ENCODE peak calls at places on chromosome 5, in eight cellular contexts. Y is pancreas, O is tibial artery, A is MM.1S, R is hepatocyte, V is H1, F is HCT116, J is suprapubic skin. C is an unnamed sample.
A peak's percentile ranks its signal among the peaks of the same experiment; 100 is the strongest.

GRCh38 chr5:6399978-6400910 is 21.9 kb upstream of the MED10 start:
- DNase-seq in O (no peak), A (no peak), R (no peak), F (no peak), J (no peak), V (no peak), Y (no peak), C (peak; percentile 78)

GRCh38 chr5:159441441-159441840 is 111.2 kb upstream of the IL12B start:
- DNase-seq in F (peak; percentile 15), Y (no peak), O (no peak), J (no peak), V (peak; percentile 63), R (peak; percentile 34), A (peak; percentile 33), C (no peak)

GRCh38 chr5:143479394-143479793 is 75.9 kb upstream of the NR3C1 start:
- DNase-seq in V (no peak), F (no peak), Y (no peak), O (no peak), J (no peak), A (no peak), R (no peak), C (no peak)

GRCh38 chr5:143218563-143219170 is 184.8 kb downstream of the NR3C1 start:
- DNase-seq in O (no peak), F (no peak), A (no peak), R (no peak), V (no peak), J (no peak), Y (no peak), C (no peak)

GRCh38 chr5:132310141-132310834 is 16.1 kb downstream of the SLC22A4 start:
- DNase-seq in A (no peak), Y (no peak), O (no peak), J (no peak), F (no peak), R (no peak), V (no peak), C (no peak)

GRCh38 chr5:100182402-100182801 is 352.8 kb upstream of the FAM174A start:
- DNase-seq in A (no peak), R (no peak), Y (no peak), V (no peak), F (no peak), O (no peak), J (no peak), C (no peak)

GRCh38 chr5:131430794-131431193 is 166.9 kb downstream of the CDC42SE2 start:
- DNase-seq in R (no peak), F (no peak), Y (no peak), O (no peak), J (no peak), V (no peak), A (no peak), C (no peak)

GRCh38 chr5:143418140-143418866 is 14.8 kb upstream of the NR3C1 start:
- DNase-seq in R (peak; percentile 17), V (no peak), O (no peak), J (no peak), A (no peak), Y (no peak), F (no peak), C (no peak)

GRCh38 chr5:14054111-14054854 is 88.9 kb upstream of the TRIO start:
- DNase-seq in A (no peak), V (no peak), F (no peak), R (no peak), J (no peak), Y (no peak), O (no peak), C (no peak)

GRCh38 chr5:167381457-167381856 is 910.0 kb upstream of the WWC1 start:
- DNase-seq in R (no peak), A (no peak), V (no peak), F (no peak), O (no peak), Y (no peak), J (no peak), C (no peak)

GRCh38 chr5:110653231-110653970 is 73.1 kb downstream of the TMEM232 start:
- DNase-seq in A (no peak), Y (no peak), R (no peak), J (no peak), F (no peak), O (no peak), V (no peak), C (no peak)

GRCh38 chr5:87383216-87383615 is 29.5 kb downstream of the CCNH start:
- DNase-seq in J (no peak), F (no peak), O (no peak), V (no peak), A (no peak), Y (no peak), R (no peak), C (no peak)

GRCh38 chr5:104053057-104053666 is 490.6 kb upstream of the NUDT12 start:
- DNase-seq in V (no peak), A (peak; percentile 61), F (no peak), Y (no peak), J (no peak), R (no peak), O (no peak), C (no peak)

GRCh38 chr5:181190711-181191525 is 14.1 kb downstream of the TRIM7 start:
- DNase-seq in Y (peak; percentile 78), F (no peak), R (peak; percentile 77), J (peak; percentile 79), A (peak; percentile 65), O (peak; percentile 31), V (no peak), C (no peak)

GRCh38 chr5:20305463-20305862 is 317.5 kb upstream of the CDH18 start:
- DNase-seq in F (no peak), Y (no peak), R (no peak), A (no peak), O (no peak), J (no peak), V (no peak), C (no peak)

GRCh38 chr5:122311400-122311887 is 593 bp upstream of the SNCAIP start:
- DNase-seq in V (peak; percentile 69), Y (no peak), O (no peak), R (no peak), J (peak; percentile 56), A (no peak), F (no peak), C (no peak)

GRCh38 chr5:7850533-7851239 is at the start of gene CFAP90:
- DNase-seq in F (no peak), Y (peak; percentile 84), A (no peak), R (peak; percentile 89), V (peak; percentile 93), O (no peak), J (peak; percentile 68), C (no peak)

GRCh38 chr5:127008300-127008975 is 21.9 kb downstream of the MARCHF3 start:
- DNase-seq in F (no peak), R (no peak), Y (no peak), J (no peak), O (no peak), A (no peak), V (no peak), C (no peak)
- H3K4me1 ChIP-seq in F (no peaks in the 10 kb centered on the region), R (no peaks in the 10 kb centered on the region), Y (no peaks in the 10 kb centered on the region), J (peaks cover 8% of the 10 kb centered on the region), O (peaks cover 3% of the 10 kb centered on the region), A (peaks cover 10% of the 10 kb centered on the region), V (no peaks in the 10 kb centered on the region), C (no peaks in the 10 kb centered on the region)

DNA sequence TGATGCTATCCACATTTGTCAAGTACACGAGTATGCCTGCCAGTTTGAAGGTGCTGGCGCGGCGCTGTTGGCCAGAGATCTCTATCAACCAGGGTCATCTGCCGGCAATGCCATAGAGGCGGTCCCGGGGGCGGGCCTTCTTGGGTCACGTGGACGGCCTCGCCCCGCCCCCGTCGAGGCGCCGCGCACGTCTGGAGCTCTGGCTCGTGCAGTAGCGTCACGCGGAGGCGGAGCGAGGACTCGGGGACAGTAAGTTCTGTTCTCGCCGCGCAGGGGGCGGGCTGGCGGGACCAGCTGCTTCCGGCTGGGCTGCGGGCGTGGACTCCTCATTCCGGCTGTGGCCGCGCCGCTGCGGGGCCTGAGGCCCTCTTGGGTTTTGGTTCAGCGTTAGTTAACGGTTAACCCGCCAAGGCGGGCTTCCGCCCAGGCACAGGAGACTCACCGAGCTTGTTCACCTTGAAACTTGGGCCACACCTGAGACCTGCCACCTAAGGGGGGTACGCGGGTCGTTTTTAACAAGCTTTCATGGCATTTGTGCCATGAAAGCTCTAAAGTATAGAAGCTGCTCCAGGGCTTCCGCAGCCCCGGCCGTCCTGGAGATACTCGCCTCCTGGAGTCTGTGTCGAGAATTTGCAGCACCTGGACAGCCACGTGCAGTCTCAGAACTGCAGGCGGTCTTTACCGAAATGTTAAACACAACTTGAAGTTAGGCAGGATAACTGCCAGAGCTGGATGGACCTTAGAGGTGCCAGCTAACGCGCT is at the start of gene RFESD:
- DNase-seq in Y (peak; percentile 99), F (peak; percentile 91), O (peak; percentile 99), J (peak; percentile 99), A (peak; percentile 99), R (peak; percentile 99), V (peak; percentile 97), C (no peak)
- TF ChIP-seq CTCF in Y (no peak), F (no peak), O (peak; percentile 15), J (no peak), A (peak; percentile 20), R (peak; percentile 22), V (peak; percentile 9), C (no peak)

GRCh38 chr5:134549714-134550113 is 24.2 kb downstream of the JADE2 start:
- DNase-seq in O (no peak), J (no peak), A (no peak), V (no peak), Y (no peak), R (no peak), F (no peak), C (no peak)

GRCh38 chr5:134552301-134552700 is 26.8 kb downstream of the JADE2 start:
- DNase-seq in R (no peak), J (no peak), F (no peak), V (no peak), O (peak; percentile 81), A (no peak), Y (peak; percentile 73), C (no peak)

GRCh38 chr5:134551891-134552290 is 26.4 kb downstream of the JADE2 start:
- DNase-seq in V (no peak), Y (no peak), O (no peak), J (no peak), F (no peak), A (no peak), R (no peak), C (no peak)

GRCh38 chr5:134547999-134548626 is 22.6 kb downstream of the JADE2 start:
- DNase-seq in V (no peak), J (no peak), F (no peak), O (no peak), A (no peak), Y (no peak), R (no peak), C (no peak)

GRCh38 chr5:134550271-134551214 is 25.1 kb downstream of the JADE2 start:
- DNase-seq in F (no peak), V (no peak), A (no peak), R (no peak), Y (no peak), J (no peak), O (no peak), C (no peak)
- H3K4me1 ChIP-seq in F (peaks cover 19% of the 10 kb centered on the region), V (peaks cover 3% of the 10 kb centered on the region), A (no peaks in the 10 kb centered on the region), R (peaks cover 12% of the 10 kb centered on the region), Y (peaks cover 27% of the 10 kb centered on the region), J (peaks cover 66% of the 10 kb centered on the region), O (peaks cover 81% of the 10 kb centered on the region), C (peaks cover 80% of the 10 kb centered on the region)

DNA sequence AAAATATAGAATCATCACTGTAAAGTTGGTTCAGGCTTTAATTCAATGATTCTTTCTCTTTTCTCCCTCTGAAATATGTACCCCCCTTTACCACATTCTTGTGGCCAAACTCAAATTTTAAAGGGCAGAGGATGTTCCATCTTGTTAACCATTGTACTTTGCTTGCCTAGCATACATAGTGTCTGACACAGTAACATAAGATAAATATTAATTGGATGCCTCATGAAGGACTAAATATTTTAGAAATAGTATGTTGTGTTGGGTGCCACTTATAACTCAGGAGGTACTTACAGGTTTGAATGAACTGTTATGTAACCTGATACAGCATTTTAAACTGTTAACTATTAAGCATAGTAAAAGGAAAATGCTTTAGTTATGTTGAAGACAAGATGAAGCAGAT is 71.5 kb downstream of the NIPBL start:
- DNase-seq in O (no peak), J (no peak), Y (no peak), A (no peak), V (no peak), F (no peak), R (no peak), C (no peak)
- TF ChIP-seq CTCF in O (no peak), J (no peak), Y (no peak), A (no peak), V (no peak), F (no peak), R (no peak), C (no peak)